ENCODE peak calls at places on chromosomes 16 and 17, in four cellular contexts. V, E, O and A are unnamed samples. For H3K4me1, the result is how much of the 10 kb centered on the place peaks cover.

GRCh38 chr17:1644493-1645206 is 882 bp downstream of the SCARF1 start:
- DNase-seq in V (no peak), E (no peak), O (no peak), A (peak)

GRCh38 chr16:49342336-49343265 is 31.0 kb upstream of the C16orf78 start:
- DNase-seq in V (no peak), E (no peak), O (no peak), A (no peak)

GRCh38 chr17:58283674-58284612 is 3.2 kb upstream of the MPO start:
- DNase-seq in V (no peak), E (no peak), O (no peak), A (no peak)

GRCh38 chr17:75346906-75347305 is 57.7 kb upstream of the SLC25A19 start:
- DNase-seq in V (no peak), E (no peak), O (no peak), A (no peak)

GRCh38 chr17:965311-965989 is 14.1 kb downstream of the NXN start:
- DNase-seq in V (no peak), E (no peak), O (no peak), A (no peak)

GRCh38 chr16:27244363-27244755 is 24.2 kb downstream of the NSMCE1 start:
- DNase-seq in V (no peak), E (no peak), O (peak), A (no peak)

GRCh38 chr17:45782889-45783592 is 1.1 kb upstream of the CRHR1 start:
- DNase-seq in V (no peak), E (no peak), O (no peak), A (no peak)

GRCh38 chr16:12421688-12422087 is 382.0 kb downstream of the CPPED1 start:
- DNase-seq in V (no peak), E (no peak), O (no peak), A (no peak)

GRCh38 chr16:70685938-70686375 is at the start of gene MTSS2:
- DNase-seq in V (peak), E (no peak), O (peak), A (peak)

GRCh38 chr16:62135903-62136302 is 99.7 kb upstream of the CDH8 start:
- DNase-seq in V (no peak), E (no peak), O (no peak), A (no peak)

GRCh38 chr17:40122466-40122943 is 734 bp downstream of the MSL1 start:
- DNase-seq in V (no peak), E (no peak), O (peak), A (peak)

GRCh38 chr17:8109669-8110455 is 8.5 kb downstream of the ALOXE3 start:
- DNase-seq in V (peak), E (no peak), O (peak), A (peak)

GRCh38 chr17:63760771-63761539 is 12.4 kb downstream of the CCDC47 start:
- DNase-seq in V (no peak), E (no peak), O (no peak), A (no peak)

GRCh38 chr17:50924800-50925199 is 58.6 kb upstream of the TOB1 start:
- DNase-seq in V (no peak), E (no peak), O (no peak), A (no peak)

GRCh38 chr17:20116683-20117309 is 107.6 kb downstream of the SPECC1 start:
- DNase-seq in V (peak), E (no peak), O (peak), A (no peak)

GRCh38 chr17:81436294-81436849 is 41.1 kb downstream of the BAHCC1 start:
- DNase-seq in V (no peak), E (no peak), O (peak), A (no peak)

GRCh38 chr16:3266873-3267537 is 10.6 kb upstream of the MEFV start:
- DNase-seq in V (no peak), E (no peak), O (no peak), A (no peak)

GRCh38 chr16:52498640-52499039 is 48.3 kb downstream of the TOX3 start:
- DNase-seq in V (no peak), E (no peak), O (no peak), A (no peak)

GRCh38 chr17:39016193-39017153 is 49.3 kb upstream of the FBXO47 start:
- DNase-seq in V (peak), E (no peak), O (no peak), A (no peak)

GRCh38 chr16:29675811-29676643 is 3.0 kb upstream of the QPRT start:
- DNase-seq in V (peak), E (no peak), O (no peak), A (no peak)

GRCh38 chr16:55933038-55933437 is 57.9 kb upstream of the CES5A start:
- DNase-seq in V (no peak), E (no peak), O (no peak), A (no peak)

GRCh38 chr16:9393601-9394000 is 302.2 kb downstream of the HAPSTR1 start:
- DNase-seq in V (no peak), E (no peak), O (no peak), A (no peak)

GRCh38 chr17:57985675-57985974 is 2.4 kb downstream of the VEZF1 start:
- DNase-seq in V (no peak), E (no peak), O (no peak), A (no peak)

GRCh38 chr16:23324727-23325126 is 22.6 kb downstream of the SCNN1B start:
- DNase-seq in V (no peak), E (no peak), O (no peak), A (peak)

GRCh38 chr17:82187500-82187899 is 25.1 kb downstream of the CCDC57 start:
- DNase-seq in V (no peak), E (no peak), O (no peak), A (no peak)

GRCh38 chr16:2769675-2770056 is 7.4 kb downstream of the ELOB start:
- DNase-seq in V (no peak), E (no peak), O (no peak), A (peak)

GRCh38 chr16:89530401-89531381 is 22.5 kb downstream of the SPG7 start:
- DNase-seq in V (no peak), E (no peak), O (no peak), A (no peak)

GRCh38 chr17:61812747-61813146 is 50.6 kb downstream of the BRIP1 start:
- DNase-seq in V (no peak), E (no peak), O (no peak), A (no peak)
- H3K4me1 ChIP-seq in V (under half), E (under half), O (under half), A (under half)

GRCh38 chr17:35138218-35138617 is 3.9 kb downstream of the NLE1 start:
- DNase-seq in V (no peak), E (no peak), O (no peak), A (no peak)

GRCh38 chr17:35146214-35146833 is 1.3 kb upstream of the UNC45B start:
- DNase-seq in V (no peak), E (no peak), O (no peak), A (no peak)

GRCh38 chr17:35142467-35142796 is 329 bp upstream of the NLE1 start:
- DNase-seq in V (no peak), E (no peak), O (no peak), A (no peak)

GRCh38 chr17:35144840-35145239 is 2.7 kb upstream of the NLE1 start:
- DNase-seq in V (no peak), E (no peak), O (no peak), A (no peak)

DNA sequence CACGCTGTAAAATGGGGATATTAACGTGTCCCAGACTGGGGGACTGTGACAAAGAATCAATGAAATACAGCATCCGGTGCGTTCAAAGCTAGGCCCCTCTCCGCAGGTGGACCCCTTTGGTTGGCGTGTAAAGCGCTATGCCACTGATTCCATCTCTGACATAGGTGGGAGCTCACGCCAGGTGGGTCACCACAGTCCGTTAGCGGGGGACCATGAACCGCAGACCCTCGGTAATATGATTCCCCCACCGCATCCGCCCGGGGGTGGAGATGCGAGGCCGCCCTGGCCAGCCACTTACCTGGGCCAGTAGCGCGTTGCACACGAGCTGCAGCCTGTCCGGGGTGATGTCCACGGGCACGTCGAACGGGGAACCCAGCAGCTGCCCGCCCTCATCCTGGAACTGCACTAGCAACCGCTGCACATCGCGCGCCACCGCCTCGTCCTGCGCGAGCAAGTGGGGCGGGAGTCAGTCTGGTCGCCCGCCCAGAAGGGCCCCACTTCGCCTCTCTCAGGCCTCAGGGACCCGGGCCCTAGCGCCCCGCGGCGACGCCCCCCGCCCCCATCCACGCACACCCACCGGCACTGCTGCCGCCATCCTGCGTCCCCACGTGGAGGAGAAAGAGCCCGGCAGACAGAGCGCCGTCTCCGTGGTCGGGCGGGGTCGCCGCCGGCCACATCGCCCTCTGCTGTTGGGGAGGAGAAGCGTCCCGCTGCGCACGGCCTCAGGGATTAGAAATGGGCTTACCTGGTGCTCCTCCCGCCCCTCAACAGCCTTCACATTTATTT is at the start of gene NLE1:
- DNase-seq in V (peak), E (peak), O (peak), A (peak)
- H3K4me3 ChIP-seq in V (peak), E (peak), O (peak), A (peak)

GRCh38 chr17:44279586-44280344 is 11.8 kb upstream of the SLC4A1 start:
- DNase-seq in V (no peak), E (peak), O (peak), A (peak)
- H3K27ac ChIP-seq in V (no peak), E (no peak), O (no peak), A (no peak)

GRCh38 chr16:69499541-69500255 is 66.1 kb upstream of the NFAT5 start:
- DNase-seq in V (no peak), E (no peak), O (no peak), A (no peak)
- H3K4me1 ChIP-seq in V (under half), E (under half), O (under half), A (under half)

DNA sequence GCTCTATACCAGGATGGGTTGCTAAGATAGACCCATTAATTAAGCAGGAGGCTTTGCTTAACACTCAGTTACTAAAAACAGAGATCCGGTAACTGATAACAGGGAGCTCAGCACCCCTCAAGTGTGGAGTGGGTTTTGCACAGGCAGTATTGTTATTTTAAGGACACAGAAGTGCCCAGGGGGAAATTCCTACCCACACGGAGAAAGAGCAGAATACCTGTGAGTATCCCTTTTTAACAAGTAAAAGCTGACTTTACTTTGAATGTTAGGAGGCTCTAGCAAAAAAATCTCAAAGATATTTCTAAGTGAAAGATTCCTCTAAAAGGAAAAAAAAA is 32.8 kb upstream of the HAS3 start:
- DNase-seq in V (no peak), E (no peak), O (no peak), A (no peak)
- H3K4me3 ChIP-seq in V (no peak), E (no peak), O (no peak), A (no peak)

GRCh38 chr17:79036181-79036580 is 12.2 kb downstream of the C1QTNF1 start:
- DNase-seq in V (no peak), E (no peak), O (no peak), A (peak)
- H3K27ac ChIP-seq in V (no peak), E (no peak), O (no peak), A (no peak)

GRCh38 chr17:48553190-48553547 is 8.3 kb upstream of the HOXB2 start:
- DNase-seq in V (no peak), E (no peak), O (no peak), A (no peak)

GRCh38 chr17:48551206-48551597 is 6.3 kb upstream of the HOXB2 start:
- DNase-seq in V (no peak), E (no peak), O (no peak), A (no peak)

GRCh38 chr17:48553837-48554236 is 8.9 kb upstream of the HOXB2 start:
- DNase-seq in V (no peak), E (no peak), O (no peak), A (no peak)

GRCh38 chr17:48551601-48552452 is 6.9 kb upstream of the HOXB2 start:
- DNase-seq in V (no peak), E (no peak), O (no peak), A (no peak)

DNA sequence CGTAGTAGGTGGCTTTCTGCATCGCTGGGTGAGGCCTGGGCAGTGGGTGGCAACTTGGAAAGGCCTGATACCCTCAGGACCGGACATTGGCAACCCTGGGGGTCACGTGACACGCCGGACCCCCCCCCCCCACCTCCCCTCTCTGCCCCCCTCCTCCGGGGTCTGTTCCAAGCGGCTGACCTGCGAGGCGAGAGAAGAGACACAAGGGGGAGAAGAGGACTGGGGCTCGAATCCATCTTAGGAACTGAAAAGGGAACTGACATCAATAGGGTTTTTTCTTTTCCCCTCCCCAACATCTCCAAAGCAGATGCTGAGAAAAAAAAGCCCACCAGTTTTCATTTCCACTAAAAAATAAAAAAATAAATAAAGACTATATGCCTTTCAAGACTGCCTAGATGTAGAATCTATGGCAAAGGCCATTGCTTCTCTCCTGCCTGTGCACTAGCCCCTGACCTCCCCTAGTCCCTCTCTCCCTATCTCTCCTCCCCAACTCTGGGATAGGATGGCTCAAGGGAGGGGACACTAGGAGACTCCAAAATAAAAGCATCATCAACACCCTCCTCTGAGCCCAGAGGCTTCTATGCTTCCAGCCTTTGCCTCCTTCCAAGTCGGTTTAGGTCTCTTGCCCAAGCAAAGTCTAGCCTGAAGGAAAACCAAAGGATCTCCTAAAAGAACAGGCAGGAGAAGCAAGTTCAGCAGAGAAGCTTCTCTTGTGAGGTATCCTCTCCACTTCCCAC is 7.7 kb upstream of the HOXB2 start:
- DNase-seq in V (no peak), E (no peak), O (no peak), A (no peak)
- H3K4me1 ChIP-seq in V (under half), E (under half), O (under half), A (under half)

DNA sequence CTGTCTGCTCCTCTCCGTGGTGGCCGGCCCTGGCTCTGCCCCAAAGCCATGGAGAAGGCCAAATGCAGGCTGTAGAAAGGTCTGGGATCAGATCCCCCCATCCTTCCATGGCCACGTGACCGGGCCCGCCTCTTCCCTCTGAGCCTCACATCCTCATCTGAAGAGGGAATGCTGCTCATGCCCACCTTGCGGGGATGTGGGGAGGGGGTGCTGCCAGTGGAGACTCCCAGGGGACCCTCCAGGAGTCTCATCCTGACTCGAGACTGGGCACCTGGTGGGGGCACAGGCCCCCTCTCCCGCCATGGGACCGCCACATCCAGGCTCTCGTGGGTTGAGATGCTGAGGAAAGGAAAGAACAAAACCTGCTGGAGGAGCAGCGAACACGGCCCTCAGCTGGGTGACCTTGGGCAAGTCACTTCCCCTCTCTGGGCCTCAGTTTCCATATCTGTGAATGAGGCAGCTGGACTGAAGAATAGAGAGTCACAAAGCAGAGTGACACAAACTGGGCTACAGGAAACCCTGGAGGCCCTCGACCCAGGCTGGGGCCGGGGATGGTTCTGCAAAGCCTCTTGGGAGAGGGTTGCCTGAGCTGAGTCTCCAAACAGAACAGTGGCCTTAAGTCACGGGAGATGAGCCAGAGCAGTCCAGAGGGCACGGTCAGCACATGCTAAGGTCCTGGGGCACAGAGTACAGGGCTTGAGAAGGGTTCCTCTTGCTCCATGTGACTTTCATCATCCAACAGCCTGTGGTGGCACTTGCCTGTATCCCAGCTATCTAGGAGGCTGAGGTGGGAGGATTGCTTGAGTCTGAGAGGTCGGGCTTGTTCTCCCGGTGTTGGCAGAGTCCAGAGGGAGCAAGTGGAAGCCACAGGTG is 30.1 kb downstream of the SOCS1 start:
- DNase-seq in V (no peak), E (no peak), O (no peak), A (no peak)
- H3K4me3 ChIP-seq in V (peak), E (no peak), O (no peak), A (no peak)